ENCODE peak calls at places on chromosomes 4 and X, in five cellular contexts. K is activated naive CD8-positive, alpha-beta T cell treated with anti-CD3 and anti-CD28 coated beads for 36 hours; N is hippocampal formation; G is fibroblast of the aortic adventitia; Q is stimulated activated CD8-positive, alpha-beta memory T cell treated with anti-CD3 and anti-CD28 coated beads, Interleukin-4, amount 100 ng/mL, for 4 hours. Z is an unnamed sample.

GRCh38 chrX:13323241-13323640 is 3.4 kb upstream of the ATXN3L start:
- DNase-seq in G (no peak), Q (no peak), K (no peak), N (no peak), Z (no peak)

GRCh38 chrX:68694429-68695205 is 47.2 kb downstream of the STARD8 start:
- DNase-seq in Q (no peak), G (no peak), K (peak; percentile 5), N (no peak), Z (no peak)

GRCh38 chr4:39978378-39978775 is 666 bp upstream of the PDS5A start:
- DNase-seq in G (no peak), K (no peak), Q (no peak), N (no peak), Z (no peak)

GRCh38 chr4:144967161-144967560 is 130.8 kb downstream of the ANAPC10 start:
- DNase-seq in K (no peak), G (no peak), N (no peak), Q (no peak), Z (no peak)

GRCh38 chr4:158958489-158959270 is 144.2 kb upstream of the RAPGEF2 start:
- DNase-seq in G (no peak), K (no peak), N (no peak), Q (no peak), Z (no peak)

GRCh38 chr4:93828830-93829530 is 427 bp downstream of the ATOH1 start:
- DNase-seq in G (no peak), Q (no peak), N (no peak), K (peak; percentile 6), Z (peak; percentile 79)

GRCh38 chr4:7200801-7201200 is 8.5 kb downstream of the SORCS2 start:
- DNase-seq in Q (no peak), K (no peak), G (no peak), N (no peak), Z (no peak)

GRCh38 chr4:122152699-122153328 is 683 bp downstream of the BLTP1 start:
- DNase-seq in K (peak; percentile 28), N (peak; percentile 66), G (peak; percentile 30), Q (no peak), Z (peak; percentile 50)

GRCh38 chr4:17867259-17867658 is 56.5 kb downstream of the NCAPG start:
- DNase-seq in G (no peak), K (no peak), Q (no peak), N (no peak), Z (no peak)

GRCh38 chr4:184330008-184330400 is 112.3 kb upstream of the ENPP6 start:
- DNase-seq in Q (no peak), N (no peak), K (peak; percentile 65), G (no peak), Z (no peak)

GRCh38 chr4:80138556-80139538 is 58.5 kb upstream of the PRDM8 start:
- DNase-seq in Q (no peak), N (no peak), G (peak; percentile 53), K (peak; percentile 39), Z (no peak)

GRCh38 chrX:88072339-88073030 is 554.9 kb downstream of the KLHL4 start:
- DNase-seq in N (no peak), Q (no peak), G (no peak), K (no peak), Z (no peak)

GRCh38 chr4:84530871-84531270 is 31.8 kb upstream of the NKX6-1 start:
- DNase-seq in G (peak; percentile 41), N (no peak), K (no peak), Q (no peak), Z (no peak)

GRCh38 chrX:100969408-100969807 is at the start of gene ARL13A:
- DNase-seq in N (no peak), Q (no peak), G (no peak), K (no peak), Z (no peak)

GRCh38 chrX:139126493-139126892 is 404.0 kb upstream of the F9 start:
- DNase-seq in G (no peak), Q (no peak), N (no peak), K (peak; percentile 3), Z (peak; percentile 29)

GRCh38 chr4:109574443-109574850 is 14.4 kb downstream of the MCUB start:
- DNase-seq in K (no peak), G (peak; percentile 49), N (no peak), Q (no peak), Z (peak; percentile 39)

GRCh38 chrX:96568088-96568487 is 116.6 kb upstream of the DIAPH2 start:
- DNase-seq in Q (no peak), K (no peak), G (no peak), N (no peak), Z (no peak)

GRCh38 chr4:126404549-126404948 is 1089.8 kb downstream of the FAT4 start:
- DNase-seq in K (no peak), G (peak; percentile 9), N (no peak), Q (no peak), Z (no peak)

GRCh38 chr4:176635372-176636261 is 157.1 kb downstream of the VEGFC start:
- DNase-seq in N (no peak), G (peak; percentile 80), Q (no peak), K (no peak), Z (no peak)

GRCh38 chr4:41692717-41693345 is 55.7 kb downstream of the PHOX2B start:
- DNase-seq in G (peak; percentile 63), Q (no peak), K (peak; percentile 24), N (peak; percentile 29), Z (peak; percentile 49)

GRCh38 chr4:127240721-127241120 is 392.0 kb upstream of the INTU start:
- DNase-seq in K (no peak), G (peak; percentile 4), Q (no peak), N (no peak), Z (no peak)

GRCh38 chr4:174423257-174423944 is 98.9 kb downstream of the HPGD start:
- DNase-seq in G (peak; percentile 76), K (peak; percentile 15), N (no peak), Q (no peak), Z (no peak)

GRCh38 chr4:740011-740410 is 34.4 kb downstream of the PCGF3 start:
- DNase-seq in Q (no peak), K (no peak), N (no peak), G (no peak), Z (no peak)

GRCh38 chr4:113957961-113958360 is 21.5 kb downstream of the ARSJ start:
- DNase-seq in K (no peak), G (peak; percentile 53), N (no peak), Q (no peak), Z (no peak)

GRCh38 chr4:169244210-169244609 is 26.5 kb downstream of the SH3RF1 start:
- DNase-seq in G (no peak), Q (no peak), K (no peak), N (no peak), Z (no peak)

GRCh38 chr4:24273148-24273547 is 311.2 kb downstream of the DHX15 start:
- DNase-seq in G (no peak), N (no peak), K (no peak), Q (no peak), Z (no peak)

GRCh38 chr4:22593933-22594332 is 78.1 kb upstream of the ADGRA3 start:
- DNase-seq in G (peak; percentile 3), Q (no peak), N (no peak), K (no peak), Z (no peak)

GRCh38 chr4:72319596-72319995 is 249.4 kb downstream of the ADAMTS3 start:
- DNase-seq in G (peak; percentile 62), N (no peak), Q (no peak), K (no peak), Z (no peak)

GRCh38 chr4:164293181-164293580 is 460.8 kb upstream of the SMIM31 start:
- DNase-seq in Q (no peak), K (no peak), N (no peak), G (no peak), Z (no peak)

GRCh38 chr4:153522800-153523089 is 56.6 kb downstream of the TMEM131L start:
- DNase-seq in G (no peak), Q (no peak), K (peak; percentile 68), N (no peak), Z (no peak)

GRCh38 chr4:178137732-178138471 is 695.7 kb upstream of the AGA start:
- DNase-seq in N (no peak), K (no peak), Q (no peak), G (no peak), Z (no peak)

GRCh38 chr4:129218355-129218754 is 122.4 kb downstream of the C4orf33 start:
- DNase-seq in G (peak; percentile 5), N (no peak), Q (no peak), K (no peak), Z (no peak)

GRCh38 chr4:712093-712492 is 6.5 kb downstream of the PCGF3 start:
- DNase-seq in K (no peak), Q (no peak), G (no peak), N (no peak), Z (no peak)

GRCh38 chr4:70992354-70992753 is 1.1 kb upstream of the DCK start:
- DNase-seq in K (no peak), G (no peak), N (no peak), Q (no peak), Z (peak; percentile 33)

GRCh38 chr4:46250997-46251396 is 127.1 kb upstream of the GABRG1 start:
- DNase-seq in N (no peak), Q (no peak), G (no peak), K (no peak), Z (no peak)

GRCh38 chrX:45714864-45715263 is 514.2 kb upstream of the DIPK2B start:
- DNase-seq in Q (no peak), N (no peak), K (peak; percentile 33), G (peak; percentile 64), Z (no peak)

GRCh38 chr4:139440971-139441370 is 12.9 kb upstream of the RAB33B start:
- DNase-seq in N (no peak), Q (no peak), G (no peak), K (no peak), Z (no peak)

GRCh38 chr4:73721419-73721818 is 18.9 kb upstream of the CXCL8 start:
- DNase-seq in Q (no peak), N (no peak), K (no peak), G (peak; percentile 92), Z (no peak)

Z was measured in H7.